ENCODE peak calls at places on chromosome 22, in five cellular contexts. F, I, T, Z and Q are unnamed samples.

GRCh38 chr22:31334329-31334728 is 11.8 kb downstream of the PATZ1 start:
- DNase-seq in T (no peak), Z (no peak), F (no peak), I (no peak), Q (no peak)

GRCh38 chr22:45826520-45826919 is 150.4 kb downstream of the WNT7B start:
- DNase-seq in Z (no peak), I (no peak), T (no peak), F (no peak), Q (no peak)

GRCh38 chr22:38957046-38957770 is at the start of gene APOBEC3A:
- DNase-seq in T (no peak), I (peak; percentile 39), F (no peak), Z (no peak), Q (no peak)

GRCh38 chr22:27019827-27020226 is 362.4 kb downstream of the MIAT start:
- DNase-seq in Z (no peak), T (peak; percentile 84), F (no peak), I (peak; percentile 40), Q (no peak)

GRCh38 chr22:27875951-27876350 is 43.1 kb downstream of the PITPNB start:
- DNase-seq in Z (peak; percentile 10), I (no peak), T (no peak), F (no peak), Q (no peak)

GRCh38 chr22:33013531-33014162 is 44.5 kb downstream of the SYN3 start:
- DNase-seq in T (no peak), F (no peak), Z (no peak), I (no peak), Q (no peak)

GRCh38 chr22:45667486-45667885 is 4.1 kb upstream of the ATXN10 start:
- DNase-seq in Z (no peak), T (no peak), I (no peak), F (no peak), Q (no peak)

GRCh38 chr22:38313384-38313955 is 3.8 kb downstream of the CSNK1E start:
- DNase-seq in T (peak; percentile 94), F (peak; percentile 96), Z (peak; percentile 17), I (peak; percentile 54), Q (peak; percentile 94)

GRCh38 chr22:30178180-30179126 is 68.1 kb downstream of the LIF start:
- DNase-seq in I (no peak), Z (peak; percentile 73), T (no peak), F (no peak), Q (no peak)

GRCh38 chr22:37235897-37236607 is 8.0 kb downstream of the RAC2 start:
- DNase-seq in Z (no peak), I (no peak), T (no peak), F (no peak), Q (peak; percentile 53)

GRCh38 chr22:49326558-49326957 is 501.1 kb downstream of the BRD1 start:
- DNase-seq in Z (no peak), T (no peak), I (no peak), F (no peak), Q (no peak)

GRCh38 chr22:49323751-49324415 is 503.8 kb downstream of the BRD1 start:
- DNase-seq in F (no peak), I (no peak), Z (no peak), T (no peak), Q (peak; percentile 13)

GRCh38 chr22:49322861-49323622 is 504.6 kb downstream of the BRD1 start:
- DNase-seq in I (no peak), F (no peak), T (no peak), Z (no peak), Q (peak; percentile 15)

GRCh38 chr22:49325531-49326395 is 501.9 kb downstream of the BRD1 start:
- DNase-seq in F (no peak), T (no peak), I (no peak), Z (no peak), Q (peak; percentile 44)

GRCh38 chr22:49324527-49325491 is 502.9 kb downstream of the BRD1 start:
- DNase-seq in F (no peak), I (no peak), Z (peak; percentile 13), T (no peak), Q (peak; percentile 30)
- H3K4me2 ChIP-seq in F (no peak overlapping the region), I (no peak overlapping the region), Z (no peak overlapping the region), T (no peak overlapping the region), Q (no peak overlapping the region)

DNA sequence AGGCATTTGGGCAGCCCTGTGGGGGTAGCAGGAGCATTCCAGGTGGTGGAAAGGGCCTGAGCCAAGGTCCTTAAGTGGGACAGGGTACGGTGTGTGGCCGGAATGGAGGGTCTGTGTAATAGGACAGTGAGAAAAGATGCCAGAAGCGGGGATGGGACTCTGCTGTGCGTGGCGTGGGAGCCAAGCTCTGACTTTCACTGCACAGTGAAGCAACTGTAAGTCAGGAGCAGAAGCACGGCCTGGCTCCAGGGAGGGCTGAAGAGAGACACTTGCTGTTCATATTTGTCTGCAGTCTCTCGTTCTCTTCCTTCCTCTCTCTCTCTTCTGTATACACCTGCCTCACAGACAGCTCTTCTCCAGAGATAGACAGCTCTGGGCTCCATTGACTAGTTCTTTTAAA is 1.9 kb downstream of the IL17RA start:
- DNase-seq in I (no peak), T (no peak), Z (no peak), F (no peak), Q (no peak)
- H3K4me2 ChIP-seq in I (no peak overlapping the region), T (no peak overlapping the region), Z (peak overlapping the region; percentile 81), F (no peak overlapping the region), Q (no peak overlapping the region)

DNA sequence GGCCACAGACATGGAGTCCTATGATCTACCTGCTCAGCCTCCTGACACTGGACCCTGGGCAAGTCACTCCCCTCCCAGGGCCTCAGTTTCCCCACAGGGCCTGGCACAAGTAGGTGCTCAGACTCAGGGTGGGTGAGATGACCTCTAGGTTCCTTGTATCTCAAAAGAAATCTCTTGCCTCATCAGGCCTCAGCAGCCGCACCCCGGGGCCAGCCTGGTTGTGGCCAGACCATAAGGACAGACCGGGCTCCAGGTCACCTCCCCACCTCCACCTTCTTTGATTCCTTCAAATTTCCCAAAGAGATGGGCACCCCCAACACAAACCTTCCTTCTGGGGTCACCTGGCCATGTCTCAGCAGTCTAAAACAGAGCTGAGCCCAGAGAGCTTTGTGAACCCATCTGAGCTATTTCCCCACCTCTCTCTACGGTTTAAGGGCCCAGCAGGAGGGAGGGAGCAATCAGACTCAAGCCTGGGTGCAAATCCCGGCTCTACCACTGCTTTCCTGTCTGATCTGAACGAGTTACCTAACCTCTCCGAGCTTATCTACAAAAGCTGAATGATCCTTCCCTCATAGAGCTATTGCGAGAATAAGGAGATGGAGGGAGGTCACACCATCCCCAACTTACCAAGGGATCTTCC is 2.5 kb upstream of the APOL4 start:
- DNase-seq in Z (no peak), F (no peak), I (no peak), T (no peak), Q (peak; percentile 47)
- H3K4me2 ChIP-seq in Z (no peak overlapping the region), F (no peak overlapping the region), I (no peak overlapping the region), T (no peak overlapping the region), Q (no peak overlapping the region)

GRCh38 chr22:25406510-25407210 is 157.8 kb upstream of the GRK3 start:
- DNase-seq in F (no peak), I (no peak), Z (no peak), T (no peak), Q (no peak)
- H3K4me2 ChIP-seq in F (no peak overlapping the region), I (no peak overlapping the region), Z (peak overlapping the region; percentile 97), T (no peak overlapping the region), Q (no peak overlapping the region)

GRCh38 chr22:23835773-23836144 is 3.0 kb downstream of the DERL3 start:
- DNase-seq in F (no peak), T (no peak), I (no peak), Z (no peak), Q (no peak)

GRCh38 chr22:23837496-23837859 is 1.3 kb downstream of the DERL3 start:
- DNase-seq in F (no peak), T (no peak), I (no peak), Z (no peak), Q (no peak)

GRCh38 chr22:23836281-23836680 is 2.5 kb downstream of the DERL3 start:
- DNase-seq in Z (no peak), I (no peak), F (no peak), T (no peak), Q (no peak)

GRCh38 chr22:23837911-23838685 is 708 bp downstream of the DERL3 start:
- DNase-seq in T (no peak), I (no peak), F (no peak), Z (no peak), Q (no peak)

GRCh38 chr22:23836692-23837495 is 1.9 kb downstream of the DERL3 start:
- DNase-seq in I (no peak), T (no peak), F (no peak), Z (no peak), Q (no peak)
- H3K4me2 ChIP-seq in I (no peak overlapping the region), T (no peak overlapping the region), F (no peak overlapping the region), Z (no peak overlapping the region), Q (no peak overlapping the region)

DNA sequence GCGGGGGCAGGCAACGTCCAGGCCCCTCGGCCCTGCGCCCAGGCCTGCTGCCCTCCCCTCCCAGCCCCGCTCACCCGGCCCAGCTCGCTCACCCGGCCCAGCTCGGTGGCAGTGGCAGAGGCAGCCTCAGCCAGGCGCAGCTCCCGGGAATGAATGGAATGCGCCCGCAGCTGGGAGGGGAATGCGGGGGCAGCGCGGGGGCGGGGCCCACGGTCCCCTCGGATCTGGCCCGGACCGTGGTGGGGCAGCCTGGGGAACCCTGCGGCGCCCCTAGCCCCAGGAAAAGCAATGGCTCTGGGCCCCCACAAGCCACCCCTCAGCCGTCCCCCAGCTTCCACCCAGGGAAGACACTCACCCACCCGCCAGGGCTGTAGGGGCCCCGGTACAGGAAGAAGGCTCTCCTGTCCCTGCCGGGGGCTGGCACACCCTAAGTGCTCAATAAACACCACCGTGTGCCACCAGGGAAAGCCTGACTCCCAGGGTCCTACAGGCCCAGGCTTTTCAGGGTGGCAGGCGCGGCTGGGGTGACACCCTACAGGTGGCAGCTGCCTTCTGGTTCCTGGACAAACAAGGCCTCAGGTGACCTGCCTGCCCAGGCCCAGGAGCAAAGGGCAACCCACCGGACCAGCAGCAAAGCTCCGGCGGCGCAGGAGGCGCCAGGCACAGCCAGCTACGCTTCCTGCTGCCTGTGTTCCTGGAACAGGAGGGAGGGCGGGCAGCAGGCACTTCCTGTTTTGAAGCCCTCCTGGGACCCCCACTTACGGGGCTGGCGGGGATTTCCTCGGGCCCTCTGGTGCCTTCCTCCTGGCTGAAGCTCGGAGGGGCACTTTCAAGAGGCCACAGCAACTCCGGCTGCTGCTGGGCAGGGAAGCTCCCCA is 13.8 kb downstream of the PLXNB2 start:
- DNase-seq in T (peak; percentile 82), F (peak; percentile 60), Z (no peak), I (peak; percentile 62), Q (peak; percentile 99)
- H3K4me2 ChIP-seq in T (peak overlapping the region; percentile 64), F (peak overlapping the region; percentile 60), Z (no peak overlapping the region), I (peak overlapping the region; percentile 92), Q (peak overlapping the region; percentile 64)

GRCh38 chr22:21603973-21604372 is 25.8 kb downstream of the YDJC start:
- DNase-seq in Z (no peak), T (no peak), I (no peak), F (no peak), Q (no peak)

GRCh38 chr22:21605887-21606564 is 23.8 kb downstream of the YDJC start:
- DNase-seq in Z (no peak), T (no peak), F (no peak), I (no peak), Q (no peak)

GRCh38 chr22:21602579-21602978 is 27.2 kb downstream of the YDJC start:
- DNase-seq in T (no peak), F (no peak), I (no peak), Z (no peak), Q (no peak)

GRCh38 chr22:21611210-21611977 is 18.4 kb downstream of the YDJC start:
- DNase-seq in T (no peak), Z (no peak), I (no peak), F (no peak), Q (no peak)

GRCh38 chr22:21606775-21607174 is 23.0 kb downstream of the YDJC start:
- DNase-seq in F (no peak), T (no peak), I (no peak), Z (no peak), Q (no peak)
- H3K4me2 ChIP-seq in F (no peak overlapping the region), T (no peak overlapping the region), I (no peak overlapping the region), Z (no peak overlapping the region), Q (no peak overlapping the region)